ENCODE peak calls at places on chromosomes 11 and 22, in eight cellular contexts. B is HepG2, F is ovary, V is dorsolateral prefrontal cortex, W is neural crest cell, Z is Calu3, E is heart left ventricle, A is lower lobe of right lung. O is an unnamed sample.
A peak's percentile ranks its signal among the peaks of the same experiment; 100 is the strongest.

GRCh38 chr22:30262917-30263741 is 3.5 kb downstream of the OSM start:
- DNase-seq in B (peak; percentile 64), F (peak; percentile 84), V (peak; percentile 67), W (peak; percentile 95), Z (peak; percentile 90), E (peak; percentile 69), A (peak; percentile 82), O (no peak)

GRCh38 chr22:32430352-32430751 is 18.3 kb upstream of the RTCB start:
- DNase-seq in B (no peak), F (no peak), V (no peak), W (no peak), Z (no peak), E (no peak), A (no peak), O (no peak)

GRCh38 chr22:44311855-44312170 is 938 bp downstream of the SHISAL1 start:
- DNase-seq in B (no peak), F (no peak), V (no peak), W (no peak), Z (no peak), E (no peak), A (no peak), O (no peak)

GRCh38 chr11:86067230-86068137 is 1.4 kb downstream of the PICALM start:
- DNase-seq in B (peak; percentile 83), F (no peak), V (no peak), W (no peak), Z (no peak), E (no peak), A (no peak), O (no peak)

GRCh38 chr22:43297246-43298061 is 45.7 kb downstream of the SCUBE1 start:
- DNase-seq in B (no peak), F (peak; percentile 63), V (no peak), W (no peak), Z (no peak), E (no peak), A (no peak), O (no peak)

GRCh38 chr22:40285508-40285907 is 60.8 kb upstream of the ADSL start:
- DNase-seq in B (no peak), F (no peak), V (no peak), W (no peak), Z (no peak), E (no peak), A (no peak), O (no peak)

GRCh38 chr11:132943737-132944556 is 588.4 kb downstream of the OPCML start:
- DNase-seq in B (no peak), F (no peak), V (peak; percentile 32), W (peak; percentile 23), Z (no peak), E (no peak), A (no peak), O (no peak)

GRCh38 chr11:75031771-75032549 is 43.2 kb downstream of the NEU3 start:
- DNase-seq in B (peak; percentile 65), F (peak; percentile 69), V (peak; percentile 71), W (peak; percentile 86), Z (peak; percentile 82), E (peak; percentile 76), A (peak; percentile 77), O (no peak)

GRCh38 chr22:46539169-46539568 is 1.7 kb upstream of the CELSR1 start:
- DNase-seq in B (no peak), F (no peak), V (no peak), W (no peak), Z (no peak), E (peak; percentile 5), A (no peak), O (no peak)

GRCh38 chr22:46536559-46537220 is 730 bp downstream of the CELSR1 start:
- DNase-seq in B (no peak), F (no peak), V (no peak), W (no peak), Z (peak; percentile 35), E (no peak), A (no peak), O (peak; percentile 73)

GRCh38 chr22:46538816-46539163 is 1.4 kb upstream of the CELSR1 start:
- DNase-seq in B (no peak), F (no peak), V (no peak), W (no peak), Z (no peak), E (peak; percentile 65), A (no peak), O (no peak)

GRCh38 chr22:46537221-46537945 is at the start of gene CELSR1:
- DNase-seq in B (no peak), F (no peak), V (no peak), W (peak; percentile 29), Z (peak; percentile 79), E (no peak), A (peak; percentile 89), O (peak; percentile 82)

DNA sequence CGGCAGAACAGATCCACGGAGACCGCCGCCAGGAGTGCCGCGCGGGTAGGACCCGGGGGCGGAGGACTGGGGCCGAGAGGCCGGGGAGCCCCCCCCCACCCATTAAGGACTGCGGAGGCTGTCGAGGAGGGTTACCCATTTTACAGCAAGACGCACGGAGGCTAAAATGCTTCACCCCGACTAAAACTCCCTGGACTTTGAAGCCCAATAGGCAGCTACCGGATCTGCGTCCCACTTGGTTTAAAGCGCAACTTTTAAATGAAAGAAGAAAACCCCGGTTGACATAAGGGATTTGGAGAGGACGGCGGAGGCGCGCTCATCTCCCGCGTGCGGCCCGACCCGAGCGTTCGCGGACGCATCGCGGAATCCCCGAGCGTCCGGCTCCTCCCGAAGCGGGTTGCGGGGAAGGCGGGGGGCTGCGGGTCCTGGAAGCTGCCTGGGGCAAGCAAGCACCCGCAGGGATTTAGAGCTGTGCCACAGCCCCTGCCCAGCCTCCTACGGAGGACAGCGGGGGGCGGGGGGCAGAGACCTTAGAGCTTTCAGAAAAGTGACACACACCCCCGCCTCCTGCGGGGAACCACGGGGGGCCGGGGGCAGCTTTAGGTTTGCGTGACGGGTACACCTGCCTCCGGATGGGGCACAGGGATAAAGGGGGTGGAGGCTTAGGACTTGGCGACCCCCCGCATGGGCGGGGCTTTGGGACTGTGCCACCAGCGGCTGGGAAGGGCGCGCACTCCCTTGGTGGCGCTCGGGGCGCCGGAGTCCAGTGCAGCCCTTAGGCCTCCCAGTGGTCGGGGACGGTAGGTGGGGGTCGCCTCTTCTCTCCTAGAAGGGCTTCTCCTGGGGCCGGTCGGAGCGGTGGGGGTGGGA is 761 bp upstream of the CELSR1 start:
- DNase-seq in B (no peak), F (no peak), V (no peak), W (peak; percentile 49), Z (peak; percentile 59), E (no peak), A (no peak), O (peak; percentile 84)
- TF ChIP-seq CTCF in B (peak; percentile 50), F (no peak), V (no peak), W (peak; percentile 60), Z (no peak), E (no peak), A (no peak), O (peak; percentile 65)

DNA sequence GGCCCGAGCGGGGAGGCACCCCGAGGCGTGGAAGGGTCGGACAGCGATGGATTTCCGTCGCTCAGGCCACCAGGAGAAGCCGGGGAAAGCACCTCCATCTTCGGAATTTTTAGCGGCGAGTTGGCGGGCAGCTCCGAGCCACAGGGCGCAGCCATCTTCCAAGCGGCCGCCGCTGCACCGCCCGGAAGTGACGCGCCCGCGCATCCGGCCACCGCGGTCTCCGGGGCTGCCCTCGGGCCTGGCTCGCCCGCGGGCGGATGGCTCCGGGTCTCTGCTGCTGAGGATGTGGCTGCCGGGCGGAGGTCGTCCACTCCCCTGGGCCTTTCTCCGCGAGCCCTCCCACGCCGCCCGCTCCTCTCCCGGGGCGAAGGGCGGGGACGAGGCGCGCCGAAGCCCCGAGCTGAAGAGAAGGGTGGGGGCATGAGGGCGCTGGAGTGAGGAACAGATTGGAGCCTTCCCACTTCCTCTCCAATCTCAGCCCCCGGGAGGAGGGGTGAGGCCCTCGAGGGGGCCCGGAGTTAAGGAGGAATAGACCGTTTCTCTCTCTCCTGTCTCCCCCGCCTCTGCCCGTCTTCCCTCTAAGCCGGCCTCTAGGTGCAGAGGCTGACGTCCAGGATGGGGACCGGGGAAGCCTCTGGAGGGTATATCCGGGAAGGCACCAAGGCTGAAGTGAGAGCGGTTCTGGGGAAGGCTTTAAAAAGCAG is at the start of gene MSANTD2:
- DNase-seq in B (peak; percentile 46), F (peak; percentile 89), V (peak; percentile 81), W (peak; percentile 76), Z (peak; percentile 78), E (peak; percentile 83), A (peak; percentile 89), O (peak; percentile 94)
- TF ChIP-seq CTCF in B (no peak), F (no peak), V (no peak), W (no peak), Z (no peak), E (no peak), A (no peak), O (peak; percentile 22)

DNA sequence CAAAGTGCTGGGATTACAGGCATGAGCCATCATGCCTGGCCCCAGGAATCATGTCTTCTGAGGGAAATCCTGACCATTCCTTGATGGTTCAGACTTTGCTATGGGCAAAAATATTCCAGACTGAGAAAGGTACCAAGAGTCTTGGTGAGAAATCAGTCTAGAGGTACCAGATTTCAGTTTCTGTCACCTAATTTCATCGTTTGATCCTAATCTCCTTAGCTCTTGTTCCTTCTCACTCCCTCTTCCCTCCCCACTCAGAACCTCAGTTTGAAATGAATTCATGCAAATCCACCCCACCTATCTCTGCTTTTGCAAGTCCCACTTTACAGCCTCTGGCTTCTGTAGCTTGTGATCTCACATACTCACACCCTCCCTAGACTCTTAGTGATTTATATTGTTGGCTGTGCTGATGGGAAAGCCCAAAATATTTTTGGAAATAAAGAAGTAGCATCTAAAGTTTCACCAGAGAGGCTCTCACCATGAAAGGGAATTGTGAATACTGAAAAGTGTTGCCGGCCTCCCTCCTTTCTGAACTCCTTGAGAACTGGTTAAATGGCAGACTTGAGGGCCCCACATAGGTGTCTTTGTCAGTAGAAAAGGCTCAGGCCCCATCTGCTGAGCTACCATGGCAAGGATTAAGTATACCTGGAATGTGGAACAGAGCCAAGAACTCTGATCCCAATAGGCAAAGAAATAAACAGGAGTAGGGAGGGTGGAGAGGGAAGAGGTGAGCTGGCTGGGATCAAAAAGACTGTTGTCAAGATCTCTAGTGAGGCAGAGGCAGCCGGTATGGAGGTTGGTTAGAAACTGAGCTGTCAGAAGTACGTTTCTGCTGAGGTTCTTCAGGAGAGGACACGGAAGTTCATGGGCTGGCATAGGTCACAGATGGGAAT is 190.5 kb upstream of the MTMR2 start:
- DNase-seq in B (peak; percentile 74), F (no peak), V (no peak), W (no peak), Z (no peak), E (no peak), A (no peak), O (no peak)
- TF ChIP-seq CTCF in B (no peak), F (no peak), V (no peak), W (no peak), Z (no peak), E (no peak), A (no peak), O (no peak)

DNA sequence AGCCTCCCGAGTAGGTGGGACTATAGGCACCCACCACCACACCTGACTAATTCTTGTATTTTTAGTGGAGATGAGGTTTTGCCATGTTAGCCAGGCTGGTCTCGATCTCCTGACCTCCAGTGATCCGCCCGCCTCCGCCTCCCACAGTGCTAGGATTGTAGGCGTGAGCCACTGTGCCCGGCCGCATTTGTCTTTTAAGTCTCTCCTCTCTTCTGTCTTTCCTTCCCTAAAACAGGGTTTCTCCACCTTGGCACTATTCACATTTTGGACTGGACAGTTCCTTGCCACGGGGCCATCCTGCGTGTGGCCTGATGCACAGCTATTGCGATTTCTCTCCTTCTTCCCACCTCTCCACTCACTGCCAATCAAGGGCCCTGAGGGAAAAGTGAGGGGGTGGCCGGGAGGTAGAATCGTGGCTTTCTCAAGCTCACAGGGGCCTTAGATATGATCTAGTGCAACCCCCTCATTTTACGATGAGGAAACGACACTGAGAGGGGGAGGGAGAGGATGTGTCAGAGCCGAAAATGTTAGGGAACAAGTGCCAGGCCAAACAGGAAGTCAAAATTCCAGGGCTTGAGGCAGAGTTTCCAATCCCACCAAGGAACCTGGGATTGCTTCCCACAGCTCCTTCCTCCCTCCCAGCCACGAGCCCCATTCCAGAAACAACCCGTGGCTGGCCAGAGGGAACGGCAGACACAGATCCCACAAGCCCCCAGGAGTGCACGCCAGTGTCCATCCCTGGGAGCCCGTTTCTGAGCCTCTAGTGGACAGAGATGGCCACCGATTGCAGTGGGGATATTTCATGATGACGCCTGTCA is 21.2 kb downstream of the SCGB1A1 start:
- DNase-seq in B (no peak), F (peak; percentile 65), V (no peak), W (no peak), Z (no peak), E (peak; percentile 49), A (no peak), O (no peak)
- TF ChIP-seq CTCF in B (no peak), F (no peak), V (no peak), W (no peak), Z (no peak), E (no peak), A (no peak), O (peak; percentile 41)